ENCODE peak calls at places on chromosomes 1 and 21, in five cellular contexts. One of them, this sample, is unnamed. For H3K4me1, the result is how much of the 10 kb centered on the place peaks cover.

GRCh38 chr1:244093265-244093638 is 42.2 kb downstream of the ZBTB18 start:
- DNase-seq in ascending aorta: no peak
- DNase-seq in colonic mucosa: no peak
- DNase-seq in fibroblast of lung: no peak
- DNase-seq in heart left ventricle: no peak
- DNase-seq in this sample: no peak

GRCh38 chr1:229758101-229759036 is 132.3 kb downstream of the URB2 start:
- DNase-seq in ascending aorta: no peak
- DNase-seq in colonic mucosa: no peak
- DNase-seq in fibroblast of lung: no peak
- DNase-seq in heart left ventricle: no peak
- DNase-seq in this sample: no peak

GRCh38 chr1:115331531-115332331 is 6.3 kb downstream of the NGF start:
- DNase-seq in ascending aorta: no peak
- DNase-seq in colonic mucosa: no peak
- DNase-seq in fibroblast of lung: peak
- DNase-seq in heart left ventricle: no peak
- DNase-seq in this sample: no peak

GRCh38 chr1:67060811-67061218 is 6.9 kb upstream of the SLC35D1 start:
- DNase-seq in ascending aorta: no peak
- DNase-seq in colonic mucosa: no peak
- DNase-seq in fibroblast of lung: peak
- DNase-seq in heart left ventricle: no peak
- DNase-seq in this sample: no peak

GRCh38 chr1:173297798-173298391 is 90.8 kb upstream of the TNFSF4 start:
- DNase-seq in ascending aorta: no peak
- DNase-seq in colonic mucosa: no peak
- DNase-seq in fibroblast of lung: no peak
- DNase-seq in heart left ventricle: no peak
- DNase-seq in this sample: no peak

GRCh38 chr1:101843160-101843559 is 153.6 kb downstream of the OLFM3 start:
- DNase-seq in ascending aorta: no peak
- DNase-seq in colonic mucosa: no peak
- DNase-seq in fibroblast of lung: no peak
- DNase-seq in heart left ventricle: no peak
- DNase-seq in this sample: no peak

GRCh38 chr1:67889940-67890567 is 56.8 kb upstream of the GNG12 start:
- DNase-seq in ascending aorta: no peak
- DNase-seq in colonic mucosa: no peak
- DNase-seq in fibroblast of lung: peak
- DNase-seq in heart left ventricle: no peak
- DNase-seq in this sample: no peak

GRCh38 chr1:183822081-183822611 is 17.2 kb downstream of the RGL1 start:
- DNase-seq in ascending aorta: no peak
- DNase-seq in colonic mucosa: no peak
- DNase-seq in fibroblast of lung: no peak
- DNase-seq in heart left ventricle: no peak
- DNase-seq in this sample: peak

GRCh38 chr1:180184041-180184440 is 29.4 kb downstream of the QSOX1 start:
- DNase-seq in ascending aorta: no peak
- DNase-seq in colonic mucosa: no peak
- DNase-seq in fibroblast of lung: no peak
- DNase-seq in heart left ventricle: no peak
- DNase-seq in this sample: no peak

GRCh38 chr1:203271018-203271743 is 34.1 kb upstream of the BTG2 start:
- DNase-seq in ascending aorta: no peak
- DNase-seq in colonic mucosa: peak
- DNase-seq in fibroblast of lung: peak
- DNase-seq in heart left ventricle: peak
- DNase-seq in this sample: no peak

GRCh38 chr1:53025778-53026131 is 36.3 kb upstream of the PODN start:
- DNase-seq in ascending aorta: no peak
- DNase-seq in colonic mucosa: no peak
- DNase-seq in fibroblast of lung: peak
- DNase-seq in heart left ventricle: no peak
- DNase-seq in this sample: no peak

GRCh38 chr1:213123532-213123931 is 72.5 kb downstream of the RPS6KC1 start:
- DNase-seq in ascending aorta: no peak
- DNase-seq in colonic mucosa: no peak
- DNase-seq in fibroblast of lung: peak
- DNase-seq in heart left ventricle: no peak
- DNase-seq in this sample: no peak

GRCh38 chr1:153220606-153221303 is 3.4 kb downstream of the PRR9 start:
- DNase-seq in ascending aorta: no peak
- DNase-seq in colonic mucosa: no peak
- DNase-seq in fibroblast of lung: no peak
- DNase-seq in heart left ventricle: no peak
- DNase-seq in this sample: no peak

GRCh38 chr1:182845379-182845778 is 6.2 kb downstream of the DHX9 start:
- DNase-seq in ascending aorta: no peak
- DNase-seq in colonic mucosa: no peak
- DNase-seq in fibroblast of lung: no peak
- DNase-seq in heart left ventricle: no peak
- DNase-seq in this sample: no peak

GRCh38 chr21:41871302-41872030 is 7.7 kb downstream of the PRDM15 start:
- DNase-seq in ascending aorta: no peak
- DNase-seq in colonic mucosa: no peak
- DNase-seq in fibroblast of lung: no peak
- DNase-seq in heart left ventricle: no peak
- DNase-seq in this sample: no peak

GRCh38 chr21:19353271-19353670 is 949.7 kb upstream of the TMPRSS15 start:
- DNase-seq in ascending aorta: no peak
- DNase-seq in colonic mucosa: no peak
- DNase-seq in fibroblast of lung: no peak
- DNase-seq in heart left ventricle: no peak
- DNase-seq in this sample: no peak

GRCh38 chr1:84776639-84777038 is 86.4 kb upstream of the SSX2IP start:
- DNase-seq in ascending aorta: no peak
- DNase-seq in colonic mucosa: no peak
- DNase-seq in fibroblast of lung: no peak
- DNase-seq in heart left ventricle: no peak
- DNase-seq in this sample: no peak

GRCh38 chr1:221740941-221741363 is 937 bp downstream of the DUSP10 start:
- DNase-seq in ascending aorta: no peak
- DNase-seq in colonic mucosa: no peak
- DNase-seq in fibroblast of lung: no peak
- DNase-seq in heart left ventricle: no peak
- DNase-seq in this sample: no peak

GRCh38 chr1:64343105-64343960 is 126.6 kb upstream of the CACHD1 start:
- DNase-seq in ascending aorta: no peak
- DNase-seq in colonic mucosa: no peak
- DNase-seq in fibroblast of lung: peak
- DNase-seq in heart left ventricle: no peak
- DNase-seq in this sample: no peak

GRCh38 chr1:157161901-157162300 is 23.7 kb upstream of the ETV3 start:
- DNase-seq in ascending aorta: no peak
- DNase-seq in colonic mucosa: no peak
- DNase-seq in fibroblast of lung: no peak
- DNase-seq in heart left ventricle: no peak
- DNase-seq in this sample: no peak

GRCh38 chr21:46393941-46394818 is 64.5 kb upstream of the DIP2A start:
- DNase-seq in ascending aorta: no peak
- DNase-seq in colonic mucosa: no peak
- DNase-seq in fibroblast of lung: no peak
- DNase-seq in heart left ventricle: no peak
- DNase-seq in this sample: no peak

GRCh38 chr1:151479462-151479861 is 20.2 kb upstream of the POGZ start:
- DNase-seq in ascending aorta: no peak
- DNase-seq in colonic mucosa: no peak
- DNase-seq in fibroblast of lung: no peak
- DNase-seq in heart left ventricle: no peak
- DNase-seq in this sample: no peak

GRCh38 chr1:99004270-99005141 is at the start of gene PLPPR5:
- DNase-seq in ascending aorta: no peak
- DNase-seq in colonic mucosa: no peak
- DNase-seq in fibroblast of lung: peak
- DNase-seq in heart left ventricle: no peak
- DNase-seq in this sample: no peak

GRCh38 chr1:9315411-9316079 is 22.9 kb downstream of the SPSB1 start:
- DNase-seq in ascending aorta: no peak
- DNase-seq in colonic mucosa: no peak
- DNase-seq in fibroblast of lung: peak
- DNase-seq in heart left ventricle: no peak
- DNase-seq in this sample: no peak

GRCh38 chr1:154517661-154518060 is 15.4 kb upstream of the SHE start:
- DNase-seq in ascending aorta: no peak
- DNase-seq in colonic mucosa: no peak
- DNase-seq in fibroblast of lung: no peak
- DNase-seq in heart left ventricle: no peak
- DNase-seq in this sample: no peak

GRCh38 chr1:229869225-229869624 is 197.8 kb upstream of the GALNT2 start:
- DNase-seq in ascending aorta: no peak
- DNase-seq in colonic mucosa: no peak
- DNase-seq in fibroblast of lung: no peak
- DNase-seq in heart left ventricle: no peak
- DNase-seq in this sample: no peak

GRCh38 chr1:177227978-177228720 is 57.4 kb downstream of the BRINP2 start:
- DNase-seq in ascending aorta: no peak
- DNase-seq in colonic mucosa: no peak
- DNase-seq in fibroblast of lung: no peak
- DNase-seq in heart left ventricle: no peak
- DNase-seq in this sample: no peak

GRCh38 chr1:63861055-63861691 is 87.4 kb downstream of the ROR1 start:
- DNase-seq in ascending aorta: no peak
- DNase-seq in colonic mucosa: no peak
- DNase-seq in fibroblast of lung: no peak
- DNase-seq in heart left ventricle: no peak
- DNase-seq in this sample: peak

GRCh38 chr1:106957795-106958194 is 98.7 kb upstream of the PRMT6 start:
- DNase-seq in ascending aorta: no peak
- DNase-seq in colonic mucosa: no peak
- DNase-seq in fibroblast of lung: no peak
- DNase-seq in heart left ventricle: no peak
- DNase-seq in this sample: no peak
- TF ChIP-seq CTCF in ascending aorta: no peak
- TF ChIP-seq CTCF in colonic mucosa: no peak
- TF ChIP-seq CTCF in fibroblast of lung: no peak
- TF ChIP-seq CTCF in heart left ventricle: no peak
- TF ChIP-seq CTCF in this sample: no peak

DNA sequence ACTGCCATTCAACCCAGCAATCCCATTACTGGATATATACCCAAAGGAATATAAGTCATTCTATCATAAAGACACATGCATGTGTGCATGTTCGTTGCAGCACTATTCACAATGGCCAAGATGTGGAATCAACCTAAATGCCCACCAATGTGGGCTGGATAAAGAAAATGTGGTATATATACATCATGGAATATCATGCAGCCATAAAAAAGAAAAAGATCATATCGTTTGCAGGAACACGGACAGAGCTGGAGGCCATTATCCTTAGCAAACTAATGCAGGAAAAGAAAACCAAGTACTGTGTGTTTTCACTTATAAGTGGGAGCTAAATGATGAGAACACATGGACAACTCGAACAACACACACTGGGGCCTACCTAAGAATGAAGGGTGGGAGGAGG is 123.7 kb downstream of the CDC7 start:
- DNase-seq in ascending aorta: no peak
- DNase-seq in colonic mucosa: no peak
- DNase-seq in fibroblast of lung: no peak
- DNase-seq in heart left ventricle: no peak
- DNase-seq in this sample: no peak
- H3K4me1 ChIP-seq in ascending aorta: under half
- H3K4me1 ChIP-seq in colonic mucosa: under half
- H3K4me1 ChIP-seq in fibroblast of lung: under half
- H3K4me1 ChIP-seq in heart left ventricle: under half
- H3K4me1 ChIP-seq in this sample: under half

GRCh38 chr1:39659110-39659509 is 12.8 kb downstream of the NT5C1A start:
- DNase-seq in ascending aorta: no peak
- DNase-seq in colonic mucosa: no peak
- DNase-seq in fibroblast of lung: no peak
- DNase-seq in heart left ventricle: no peak
- DNase-seq in this sample: no peak
- H3K27ac ChIP-seq in ascending aorta: no peak
- H3K27ac ChIP-seq in colonic mucosa: no peak
- H3K27ac ChIP-seq in fibroblast of lung: no peak
- H3K27ac ChIP-seq in heart left ventricle: no peak
- H3K27ac ChIP-seq in this sample: no peak

GRCh38 chr1:21496063-21496462 is 13.2 kb upstream of the ALPL start:
- DNase-seq in ascending aorta: no peak
- DNase-seq in colonic mucosa: no peak
- DNase-seq in fibroblast of lung: no peak
- DNase-seq in heart left ventricle: no peak
- DNase-seq in this sample: no peak

GRCh38 chr1:21496886-21497285 is 12.3 kb upstream of the ALPL start:
- DNase-seq in ascending aorta: no peak
- DNase-seq in colonic mucosa: no peak
- DNase-seq in fibroblast of lung: no peak
- DNase-seq in heart left ventricle: no peak
- DNase-seq in this sample: no peak

GRCh38 chr1:21495225-21495820 is 13.9 kb upstream of the ALPL start:
- DNase-seq in ascending aorta: no peak
- DNase-seq in colonic mucosa: no peak
- DNase-seq in fibroblast of lung: no peak
- DNase-seq in heart left ventricle: no peak
- DNase-seq in this sample: no peak

GRCh38 chr1:21499283-21499945 is 9.8 kb upstream of the ALPL start:
- DNase-seq in ascending aorta: no peak
- DNase-seq in colonic mucosa: no peak
- DNase-seq in fibroblast of lung: peak
- DNase-seq in heart left ventricle: no peak
- DNase-seq in this sample: no peak

DNA sequence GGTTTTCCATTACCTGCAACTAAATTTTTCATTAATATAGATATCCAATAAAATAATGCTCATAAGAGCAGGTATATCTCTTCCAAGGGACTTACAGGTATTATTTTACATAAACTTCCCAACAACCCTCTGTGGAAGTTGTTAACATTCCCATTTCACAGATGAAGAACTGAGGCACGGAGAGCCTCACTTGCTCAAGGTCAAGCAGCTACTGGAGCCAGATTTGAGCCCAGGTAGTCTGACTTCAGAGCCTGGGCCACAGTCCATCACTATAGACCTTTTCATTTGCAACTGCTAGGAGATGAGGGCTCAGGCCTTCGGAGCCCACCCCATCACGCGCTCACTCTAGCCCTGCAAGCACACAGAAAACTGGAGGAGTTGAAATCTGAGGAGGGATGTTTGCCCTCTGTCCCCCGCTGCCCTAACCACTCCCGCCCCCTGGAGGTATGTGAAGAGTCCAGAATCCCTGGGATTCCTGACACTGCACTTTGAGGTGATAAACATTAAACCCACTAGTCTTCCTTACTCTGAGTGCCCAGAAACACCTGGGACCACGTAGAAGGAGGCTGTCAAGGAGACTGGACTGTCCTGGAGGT is 11.7 kb upstream of the ALPL start:
- DNase-seq in ascending aorta: no peak
- DNase-seq in colonic mucosa: no peak
- DNase-seq in fibroblast of lung: no peak
- DNase-seq in heart left ventricle: no peak
- DNase-seq in this sample: no peak
- TF ChIP-seq CTCF in ascending aorta: no peak
- TF ChIP-seq CTCF in colonic mucosa: no peak
- TF ChIP-seq CTCF in fibroblast of lung: no peak
- TF ChIP-seq CTCF in heart left ventricle: no peak
- TF ChIP-seq CTCF in this sample: no peak

This sample was measured in tibial nerve.